ENCODE peak calls at places on chromosomes 5 and 9, in nine cellular contexts. P is psoas muscle; W is lower lobe of right lung; K is CD4-positive, CD25-positive, alpha-beta regulatory T cell; U is upper lobe of right lung; Q is Peyer's patch; G is cardiac muscle cell; N is transverse colon; Z is aorta. Y is an unnamed sample.
A peak's percentile ranks its signal among the peaks of the same experiment; 100 is the strongest.

GRCh38 chr9:93679536-93680444 is 103.4 kb downstream of the PHF2 start:
- DNase-seq in P (peak; percentile 18), W (peak; percentile 20), K (no peak), U (peak; percentile 51), Q (peak; percentile 45), G (no peak), N (no peak), Z (no peak), Y (peak; percentile 7)

GRCh38 chr9:90064248-90064647 is 459.4 kb downstream of the GADD45G start:
- DNase-seq in P (no peak), W (no peak), K (no peak), U (no peak), Q (no peak), G (no peak), N (no peak), Z (no peak), Y (no peak)

GRCh38 chr5:142664634-142665033 is 21.3 kb downstream of the FGF1 start:
- DNase-seq in P (no peak), W (peak; percentile 55), K (no peak), U (no peak), Q (no peak), G (no peak), N (no peak), Z (no peak), Y (no peak)

GRCh38 chr9:106752581-106752980 is 110.4 kb upstream of the ZNF462 start:
- DNase-seq in P (no peak), W (no peak), K (no peak), U (no peak), Q (no peak), G (no peak), N (no peak), Z (no peak), Y (no peak)

GRCh38 chr5:149450199-149450598 is 71.1 kb upstream of the IL17B start:
- DNase-seq in P (peak; percentile 87), W (no peak), K (no peak), U (peak; percentile 69), Q (peak; percentile 62), G (peak; percentile 91), N (peak; percentile 60), Z (peak; percentile 86), Y (peak; percentile 80)

GRCh38 chr9:114317665-114318357 is 5.1 kb upstream of the ORM1 start:
- DNase-seq in P (no peak), W (no peak), K (no peak), U (peak; percentile 23), Q (peak; percentile 13), G (peak; percentile 81), N (no peak), Z (no peak), Y (peak; percentile 3)

GRCh38 chr5:59607126-59607807 is 286.3 kb downstream of the PDE4D start:
- DNase-seq in P (no peak), W (no peak), K (no peak), U (no peak), Q (no peak), G (peak; percentile 12), N (no peak), Z (no peak), Y (no peak)

GRCh38 chr5:146528232-146528631 is 12.2 kb upstream of the GPR151 start:
- DNase-seq in P (no peak), W (no peak), K (no peak), U (no peak), Q (no peak), G (peak; percentile 37), N (no peak), Z (no peak), Y (no peak)

GRCh38 chr9:4131946-4132345 is 167.9 kb downstream of the GLIS3 start:
- DNase-seq in P (no peak), W (no peak), K (no peak), U (no peak), Q (no peak), G (no peak), N (no peak), Z (no peak), Y (no peak)
- H3K4me3 ChIP-seq in P (no peak overlapping the region), W (no peak overlapping the region), K (no peak overlapping the region), U (no peak overlapping the region), Q (no peak overlapping the region), G (no peak overlapping the region), N (no peak overlapping the region), Z (no peak overlapping the region), Y (no peak overlapping the region)

GRCh38 chr5:14270212-14270702 is 127.1 kb downstream of the TRIO start:
- DNase-seq in P (peak; percentile 80), W (no peak), K (no peak), U (no peak), Q (no peak), G (peak; percentile 77), N (no peak), Z (no peak), Y (peak; percentile 42)

GRCh38 chr5:14277407-14278320 is 134.5 kb downstream of the TRIO start:
- DNase-seq in P (no peak), W (no peak), K (no peak), U (no peak), Q (no peak), G (no peak), N (no peak), Z (no peak), Y (no peak)

GRCh38 chr5:14269395-14269794 is 126.3 kb downstream of the TRIO start:
- DNase-seq in P (no peak), W (no peak), K (no peak), U (no peak), Q (no peak), G (no peak), N (no peak), Z (no peak), Y (no peak)

GRCh38 chr5:14272548-14273205 is 129.5 kb downstream of the TRIO start:
- DNase-seq in P (no peak), W (no peak), K (no peak), U (no peak), Q (no peak), G (no peak), N (no peak), Z (no peak), Y (no peak)

DNA sequence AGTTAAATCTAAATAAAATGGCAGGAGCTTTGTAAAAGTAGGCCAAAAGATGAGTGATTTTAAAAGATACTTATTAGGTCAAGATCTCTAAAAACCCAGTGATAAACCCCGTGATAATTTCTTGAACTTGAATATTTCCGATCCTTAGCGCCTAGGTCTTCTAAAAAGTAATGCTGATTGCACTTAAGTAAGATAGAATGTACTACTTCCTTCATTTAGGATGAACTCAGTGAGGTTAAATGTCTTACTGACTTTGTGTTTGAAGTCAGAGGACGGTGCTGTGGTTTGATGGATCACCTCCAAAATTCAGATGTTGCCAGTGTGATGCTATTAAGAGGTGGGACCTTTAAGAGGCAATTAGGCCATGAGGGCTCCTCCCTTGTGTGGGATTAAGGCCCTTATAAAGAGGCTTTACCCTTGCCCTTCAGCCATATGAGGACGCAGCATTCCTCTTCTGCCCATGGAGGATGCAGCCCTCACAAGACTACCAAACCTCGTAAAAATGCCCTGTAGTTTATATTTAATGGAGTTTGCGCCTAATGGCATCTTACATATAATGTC is 130.1 kb downstream of the TRIO start:
- DNase-seq in P (no peak), W (no peak), K (no peak), U (no peak), Q (no peak), G (no peak), N (no peak), Z (no peak), Y (no peak)
- H3K4me1 ChIP-seq in P (peaks cover 47% of the 10 kb centered on the region), W (peaks cover 27% of the 10 kb centered on the region), K (no peaks in the 10 kb centered on the region), U (peaks cover 22% of the 10 kb centered on the region), Q (no peaks in the 10 kb centered on the region), G (peaks cover 43% of the 10 kb centered on the region), N (peaks cover 22% of the 10 kb centered on the region), Z (peaks cover 7% of the 10 kb centered on the region), Y (peaks cover 6% of the 10 kb centered on the region)

GRCh38 chr9:131405429-131405828 is 11.5 kb downstream of the PRRC2B start:
- DNase-seq in P (peak; percentile 80), W (no peak), K (no peak), U (no peak), Q (no peak), G (peak; percentile 91), N (no peak), Z (peak; percentile 77), Y (no peak)

GRCh38 chr9:131403493-131403773 is 9.5 kb downstream of the PRRC2B start:
- DNase-seq in P (no peak), W (no peak), K (no peak), U (no peak), Q (no peak), G (no peak), N (no peak), Z (no peak), Y (no peak)

GRCh38 chr9:131405858-131406566 is 12.1 kb downstream of the PRRC2B start:
- DNase-seq in P (no peak), W (no peak), K (no peak), U (no peak), Q (no peak), G (no peak), N (no peak), Z (no peak), Y (no peak)

GRCh38 chr9:131404581-131404980 is 10.7 kb downstream of the PRRC2B start:
- DNase-seq in P (no peak), W (no peak), K (no peak), U (no peak), Q (no peak), G (peak; percentile 91), N (no peak), Z (no peak), Y (no peak)

GRCh38 chr9:131404987-131405386 is 11.1 kb downstream of the PRRC2B start:
- DNase-seq in P (no peak), W (no peak), K (no peak), U (no peak), Q (no peak), G (no peak), N (no peak), Z (no peak), Y (no peak)
- H3K4me3 ChIP-seq in P (peak overlapping the region; percentile 31), W (no peak overlapping the region), K (peak overlapping the region; percentile 0), U (no peak overlapping the region), Q (no peak overlapping the region), G (no peak overlapping the region), N (no peak overlapping the region), Z (no peak overlapping the region), Y (no peak overlapping the region)

GRCh38 chr9:105406369-105406768 is 41.5 kb upstream of the FSD1L start:
- DNase-seq in P (no peak), W (no peak), K (no peak), U (no peak), Q (no peak), G (no peak), N (no peak), Z (no peak), Y (no peak)

GRCh38 chr9:105403552-105404246 is 44.1 kb upstream of the FSD1L start:
- DNase-seq in P (no peak), W (no peak), K (no peak), U (no peak), Q (no peak), G (no peak), N (no peak), Z (no peak), Y (no peak)

GRCh38 chr9:105401651-105402050 is 46.2 kb upstream of the FSD1L start:
- DNase-seq in P (no peak), W (no peak), K (no peak), U (no peak), Q (no peak), G (peak; percentile 67), N (no peak), Z (no peak), Y (no peak)

DNA sequence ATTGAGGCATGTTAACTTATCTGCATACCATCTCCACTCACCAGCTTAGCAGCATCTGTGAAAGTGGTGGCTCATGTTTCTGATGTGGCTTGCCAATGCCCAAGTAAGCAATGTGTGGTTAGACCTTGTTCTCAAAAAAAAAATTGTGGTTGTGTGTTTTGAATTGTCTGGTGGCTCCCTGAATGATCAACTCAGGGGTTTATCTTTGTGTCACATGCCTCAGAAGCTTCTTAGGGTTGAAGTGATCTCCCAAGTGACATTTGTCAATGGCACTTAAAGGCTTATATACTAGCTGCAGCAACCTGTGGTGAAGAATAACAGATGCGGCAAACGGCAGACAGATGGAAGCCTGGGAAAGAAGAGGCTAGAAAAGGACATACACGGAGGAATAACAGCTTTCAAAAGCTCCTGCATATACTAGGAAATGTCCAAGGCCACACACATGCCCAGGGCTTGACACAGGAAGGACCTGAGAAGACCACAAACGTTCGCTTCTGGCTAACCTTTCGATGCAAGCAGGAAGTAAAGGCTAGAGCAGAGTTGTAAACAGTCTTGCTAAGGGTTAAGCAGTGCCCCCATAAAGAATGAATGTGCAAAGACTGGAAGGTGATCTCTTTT is 42.2 kb upstream of the FSD1L start:
- DNase-seq in P (no peak), W (no peak), K (no peak), U (no peak), Q (no peak), G (no peak), N (no peak), Z (no peak), Y (no peak)
- H3K4me1 ChIP-seq in P (no peaks in the 10 kb centered on the region), W (no peaks in the 10 kb centered on the region), K (peaks cover 19% of the 10 kb centered on the region), U (no peaks in the 10 kb centered on the region), Q (no peaks in the 10 kb centered on the region), G (peaks cover 37% of the 10 kb centered on the region), N (no peaks in the 10 kb centered on the region), Z (no peaks in the 10 kb centered on the region), Y (no peaks in the 10 kb centered on the region)

Y was measured in uterus.